ENCODE peak calls at places on chromosome 1, in nine cellular contexts. E, H, J, O, A, L, P, M and X are unnamed samples. For H3K4me1, the result is how much of the 10 kb centered on the place peaks cover.

GRCh38 chr1:3714284-3714741 is 37.9 kb upstream of the CCDC27 start:
- DNase-seq in E (no peak), H (no peak), J (no peak), O (peak), A (no peak), L (no peak), P (no peak), M (no peak), X (no peak)

GRCh38 chr1:92805216-92805615 is 20.3 kb upstream of the EVI5 start:
- DNase-seq in E (no peak), H (no peak), J (no peak), O (no peak), A (no peak), L (no peak), P (no peak), M (no peak), X (no peak)

GRCh38 chr1:173590557-173590956 is 12.3 kb downstream of the SLC9C2 start:
- DNase-seq in E (no peak), H (no peak), J (no peak), O (no peak), A (no peak), L (no peak), P (no peak), M (no peak), X (no peak)

GRCh38 chr1:234139966-234140365 is 233.3 kb upstream of the COA6 start:
- DNase-seq in E (no peak), H (no peak), J (no peak), O (no peak), A (no peak), L (no peak), P (no peak), M (no peak), X (no peak)

GRCh38 chr1:35243681-35244080 is 24.8 kb upstream of the ZMYM4 start:
- DNase-seq in E (no peak), H (no peak), J (no peak), O (no peak), A (peak), L (no peak), P (no peak), M (peak), X (peak)

GRCh38 chr1:2073382-2074230 is 23.4 kb downstream of the PRKCZ start:
- DNase-seq in E (no peak), H (no peak), J (no peak), O (no peak), A (no peak), L (no peak), P (peak), M (no peak), X (no peak)

GRCh38 chr1:38046884-38047602 is 450 bp upstream of the POU3F1 start:
- DNase-seq in E (peak), H (peak), J (peak), O (peak), A (peak), L (peak), P (peak), M (peak), X (peak)

GRCh38 chr1:219792337-219793021 is 135.9 kb downstream of the SLC30A10 start:
- DNase-seq in E (no peak), H (no peak), J (no peak), O (no peak), A (no peak), L (no peak), P (no peak), M (no peak), X (no peak)

GRCh38 chr1:219788700-219789099 is 139.7 kb downstream of the SLC30A10 start:
- DNase-seq in E (no peak), H (no peak), J (no peak), O (no peak), A (no peak), L (no peak), P (no peak), M (no peak), X (no peak)

GRCh38 chr1:158830074-158830677 is 975 bp upstream of the MNDA start:
- DNase-seq in E (no peak), H (no peak), J (no peak), O (no peak), A (no peak), L (no peak), P (no peak), M (no peak), X (no peak)

DNA sequence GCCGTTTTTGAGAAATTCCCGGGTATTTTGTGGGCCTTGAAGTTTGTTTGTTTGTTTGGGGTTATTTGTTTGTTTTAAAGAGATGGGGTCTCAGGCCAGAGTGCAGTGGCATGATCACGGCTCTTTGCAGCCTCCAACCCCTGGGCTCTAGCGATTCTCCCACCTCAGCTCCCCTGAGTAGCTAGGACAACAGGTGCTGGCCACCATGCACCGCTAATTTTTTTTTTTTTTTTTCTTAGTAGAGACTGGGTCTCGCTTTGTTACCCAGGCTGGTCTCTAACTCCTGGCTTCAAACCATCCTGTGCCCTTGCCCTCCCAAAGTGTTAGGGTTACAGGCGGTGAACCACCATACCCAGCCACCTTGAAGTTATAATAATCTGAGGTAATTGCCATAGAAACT is 2.0 kb downstream of the CHTOP start:
- DNase-seq in E (no peak), H (no peak), J (peak), O (no peak), A (peak), L (no peak), P (no peak), M (no peak), X (no peak)
- H3K27ac ChIP-seq in E (no peak), H (no peak), J (peak), O (peak), A (no peak), L (no peak), P (peak), M (no peak), X (no peak)

GRCh38 chr1:21524220-21524619 is 15.0 kb downstream of the ALPL start:
- DNase-seq in E (no peak), H (no peak), J (no peak), O (no peak), A (no peak), L (no peak), P (no peak), M (no peak), X (no peak)

GRCh38 chr1:21523297-21523813 is 14.1 kb downstream of the ALPL start:
- DNase-seq in E (no peak), H (no peak), J (no peak), O (no peak), A (no peak), L (no peak), P (no peak), M (no peak), X (no peak)

GRCh38 chr1:21526441-21526840 is 17.2 kb downstream of the ALPL start:
- DNase-seq in E (no peak), H (no peak), J (no peak), O (no peak), A (no peak), L (no peak), P (no peak), M (no peak), X (no peak)

GRCh38 chr1:21524686-21525339 is 15.6 kb downstream of the ALPL start:
- DNase-seq in E (no peak), H (peak), J (peak), O (no peak), A (no peak), L (no peak), P (no peak), M (no peak), X (no peak)

DNA sequence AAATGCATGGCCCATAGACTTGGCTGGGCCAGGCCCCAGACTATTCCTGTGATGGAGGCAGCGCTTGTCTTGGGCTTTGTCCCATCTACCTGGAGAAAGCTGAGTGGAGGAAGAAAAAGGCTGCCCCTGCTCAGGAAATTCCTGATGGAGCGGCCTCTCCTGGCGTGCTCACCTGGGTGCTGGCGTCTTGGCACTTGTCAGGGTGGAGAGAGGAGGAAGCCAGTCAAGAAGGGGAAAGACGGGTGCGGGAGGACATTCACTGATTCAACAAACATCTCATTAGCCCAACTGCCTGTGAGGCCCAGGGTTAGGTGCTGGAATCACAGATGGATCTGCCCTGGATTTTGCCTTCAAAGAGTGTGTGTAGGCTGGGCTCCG is 16.1 kb downstream of the ALPL start:
- DNase-seq in E (no peak), H (no peak), J (peak), O (no peak), A (no peak), L (no peak), P (no peak), M (no peak), X (no peak)
- H3K4me1 ChIP-seq in E (under half), H (under half), J (under half), O (under half), A (under half), L (under half), P (under half), M (under half), X (under half)

GRCh38 chr1:39103321-39104157 is 77.4 kb downstream of the NDUFS5 start:
- DNase-seq in E (no peak), H (no peak), J (no peak), O (no peak), A (no peak), L (no peak), P (no peak), M (no peak), X (no peak)

GRCh38 chr1:39105841-39106765 is 80.0 kb downstream of the NDUFS5 start:
- DNase-seq in E (peak), H (no peak), J (peak), O (peak), A (peak), L (no peak), P (peak), M (peak), X (peak)

GRCh38 chr1:39105061-39105840 is 79.1 kb downstream of the NDUFS5 start:
- DNase-seq in E (peak), H (peak), J (peak), O (peak), A (peak), L (peak), P (peak), M (peak), X (peak)

GRCh38 chr1:39102537-39103320 is 76.6 kb downstream of the NDUFS5 start:
- DNase-seq in E (peak), H (peak), J (peak), O (no peak), A (no peak), L (no peak), P (peak), M (peak), X (no peak)

GRCh38 chr1:39104158-39105060 is 78.3 kb downstream of the NDUFS5 start:
- DNase-seq in E (peak), H (no peak), J (no peak), O (peak), A (no peak), L (no peak), P (no peak), M (peak), X (peak)
- H3K27ac ChIP-seq in E (peak), H (peak), J (peak), O (peak), A (peak), L (no peak), P (no peak), M (peak), X (peak)

DNA sequence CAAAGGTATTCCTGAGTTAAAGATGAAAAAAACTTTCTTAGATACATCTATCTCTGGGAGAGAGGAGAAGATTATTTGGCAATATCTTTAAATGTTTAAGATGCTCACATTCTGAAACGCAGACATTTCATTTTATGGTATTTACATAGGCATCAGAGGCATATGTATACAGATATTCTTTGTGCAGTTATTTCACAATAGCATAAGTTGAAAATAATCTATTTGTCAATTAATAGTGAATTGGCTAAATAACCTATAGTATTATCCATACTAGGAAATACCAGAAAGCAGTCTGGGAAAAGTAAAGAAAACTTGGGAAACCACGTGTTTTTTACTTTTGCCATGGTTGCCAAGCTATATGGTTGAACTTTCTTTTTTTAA is 35.9 kb downstream of the GLUL start:
- DNase-seq in E (no peak), H (no peak), J (no peak), O (no peak), A (no peak), L (no peak), P (no peak), M (no peak), X (no peak)
- H3K4me1 ChIP-seq in E (under half), H (under half), J (under half), O (under half), A (under half), L (under half), P (under half), M (under half), X (under half)

GRCh38 chr1:110509655-110510054 is 9.3 kb downstream of the KCNA10 start:
- DNase-seq in E (no peak), H (no peak), J (no peak), O (no peak), A (no peak), L (no peak), P (no peak), M (no peak), X (no peak)

GRCh38 chr1:110505596-110505995 is 13.4 kb downstream of the KCNA10 start:
- DNase-seq in E (no peak), H (no peak), J (no peak), O (no peak), A (no peak), L (no peak), P (no peak), M (no peak), X (no peak)

GRCh38 chr1:110508038-110508437 is 10.9 kb downstream of the KCNA10 start:
- DNase-seq in E (peak), H (no peak), J (peak), O (peak), A (peak), L (no peak), P (no peak), M (peak), X (peak)

GRCh38 chr1:110511436-110511835 is 7.5 kb downstream of the KCNA10 start:
- DNase-seq in E (no peak), H (no peak), J (no peak), O (no peak), A (no peak), L (no peak), P (no peak), M (no peak), X (no peak)

GRCh38 chr1:110508531-110508930 is 10.4 kb downstream of the KCNA10 start:
- DNase-seq in E (no peak), H (no peak), J (no peak), O (no peak), A (no peak), L (no peak), P (no peak), M (no peak), X (no peak)
- H3K27ac ChIP-seq in E (no peak), H (no peak), J (peak), O (no peak), A (no peak), L (no peak), P (no peak), M (no peak), X (no peak)

DNA sequence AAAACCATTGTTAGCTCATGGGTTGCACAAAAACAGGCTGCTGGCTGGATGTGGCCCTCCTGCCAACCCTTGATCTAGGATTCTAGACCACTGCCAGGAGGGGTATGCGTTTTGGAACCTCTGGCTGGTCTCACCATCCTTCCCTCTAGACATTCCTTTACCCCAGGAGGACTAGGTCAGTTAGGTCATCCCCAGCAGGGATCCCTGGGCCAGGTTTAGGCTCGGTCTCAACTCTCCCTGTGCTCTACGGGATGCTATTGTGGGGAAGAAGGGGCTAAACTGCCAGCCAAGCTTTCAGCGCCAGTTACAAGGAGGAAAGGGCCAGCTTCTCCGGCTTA is 22.7 kb downstream of the SLC2A1 start:
- DNase-seq in E (no peak), H (no peak), J (no peak), O (no peak), A (no peak), L (no peak), P (no peak), M (no peak), X (no peak)
- H3K4me1 ChIP-seq in E (under half), H (half or more), J (under half), O (under half), A (under half), L (half or more), P (half or more), M (half or more), X (under half)

DNA sequence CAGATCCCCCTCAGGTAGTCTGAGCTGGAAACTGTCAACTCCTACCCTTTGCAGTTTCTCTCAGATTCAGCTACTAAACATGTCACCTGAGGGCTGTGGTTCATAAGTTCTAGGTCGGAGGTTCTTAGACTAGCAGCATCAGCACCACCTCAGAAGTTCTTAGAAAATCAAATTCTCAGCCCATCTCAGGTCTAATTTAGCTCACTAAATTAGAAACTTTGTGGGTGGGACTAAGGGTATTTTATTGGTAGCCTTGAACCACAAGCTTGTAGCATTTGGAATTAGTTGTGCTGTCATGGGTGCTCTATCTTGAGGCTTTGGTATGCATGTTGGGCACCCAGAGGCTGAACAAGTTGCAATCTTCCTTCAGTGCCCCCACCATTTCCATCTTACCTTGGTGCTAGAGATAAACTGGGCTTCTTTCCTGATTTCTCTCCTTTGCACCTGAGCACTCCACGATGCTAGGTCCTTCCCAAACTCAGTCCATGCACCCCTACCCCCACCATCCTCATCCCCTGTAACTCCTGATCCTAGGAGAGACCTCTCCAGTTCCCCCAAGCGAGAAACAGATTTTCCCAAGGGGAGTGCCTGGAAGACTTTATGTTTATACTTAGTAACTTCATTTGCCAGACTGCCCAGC is 54.2 kb downstream of the S1PR1 start:
- DNase-seq in E (no peak), H (no peak), J (no peak), O (no peak), A (no peak), L (no peak), P (no peak), M (no peak), X (no peak)
- H3K27ac ChIP-seq in E (no peak), H (no peak), J (peak), O (no peak), A (no peak), L (no peak), P (no peak), M (no peak), X (no peak)

GRCh38 chr1:207020709-207021107 is 11.8 kb downstream of the C1orf116 start:
- DNase-seq in E (no peak), H (no peak), J (no peak), O (no peak), A (no peak), L (no peak), P (no peak), M (no peak), X (no peak)

GRCh38 chr1:207021876-207022596 is 10.5 kb downstream of the C1orf116 start:
- DNase-seq in E (no peak), H (no peak), J (no peak), O (no peak), A (no peak), L (no peak), P (no peak), M (peak), X (no peak)

GRCh38 chr1:207020016-207020708 is 12.4 kb downstream of the C1orf116 start:
- DNase-seq in E (no peak), H (no peak), J (peak), O (no peak), A (no peak), L (no peak), P (peak), M (peak), X (no peak)

GRCh38 chr1:207022996-207023679 is 9.4 kb downstream of the C1orf116 start:
- DNase-seq in E (no peak), H (no peak), J (no peak), O (no peak), A (no peak), L (no peak), P (no peak), M (no peak), X (no peak)

DNA sequence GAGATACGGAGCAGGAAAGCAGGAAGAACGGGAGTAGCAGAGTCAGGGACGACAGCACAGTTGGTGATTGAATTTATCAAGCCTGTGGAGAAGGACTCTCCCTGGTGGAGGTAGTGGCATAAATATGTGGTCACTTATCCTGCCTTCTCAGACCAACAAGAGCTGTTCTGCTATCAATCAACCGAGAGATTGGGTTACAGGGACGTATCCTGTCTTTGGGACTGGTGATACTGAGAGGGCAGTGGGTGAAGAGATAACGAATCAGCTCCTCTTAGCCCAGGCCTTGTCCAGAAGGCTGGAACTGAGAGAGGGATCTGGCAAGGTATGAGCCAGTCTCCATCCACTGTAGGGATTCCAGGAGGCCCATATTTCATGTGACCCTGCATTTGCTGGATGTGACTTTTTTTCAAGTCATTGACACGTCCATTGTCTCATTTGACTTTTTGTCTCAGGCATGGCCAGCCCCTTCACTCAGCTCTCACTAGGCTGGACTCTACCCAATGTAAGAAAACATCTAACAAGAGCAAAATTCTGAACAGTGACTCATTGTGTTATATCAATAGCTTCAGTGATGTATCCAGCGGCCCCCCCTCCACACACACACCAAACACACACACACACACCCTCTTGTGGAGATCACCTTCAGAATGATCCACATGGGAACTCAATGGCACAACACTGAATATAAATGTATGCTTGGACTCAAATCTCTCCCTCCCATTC is 11.3 kb downstream of the C1orf116 start:
- DNase-seq in E (no peak), H (no peak), J (no peak), O (no peak), A (no peak), L (no peak), P (peak), M (no peak), X (no peak)
- H3K4me1 ChIP-seq in E (under half), H (under half), J (under half), O (under half), A (under half), L (under half), P (half or more), M (under half), X (under half)